ENCODE peak calls at places on chromosome 17, in nine cellular contexts. One of them, this sample, is unnamed.

GRCh38 chr17:19785854-19786253 is 37.8 kb upstream of the ALDH3A1 start:
- DNase-seq in iPS-NIHi11: no peak
- DNase-seq in CD4-positive, CD25-positive, alpha-beta regulatory T cell: no peak
- DNase-seq in PC-9: no peak
- DNase-seq in stimulated activated CD8-positive, alpha-beta memory T cell treated with anti-CD3 and anti-CD28 coated beads, Interleukin-4, amount 100 ng/mL, for 24 hours: no peak
- DNase-seq in WTC11: peak
- DNase-seq in AG04450: no peak
- DNase-seq in mesenteric fat pad: no peak
- DNase-seq in anterior cingulate cortex: no peak
- DNase-seq in this sample: no peak

GRCh38 chr17:59643159-59643857 is 23.6 kb downstream of the CLTC start:
- DNase-seq in CD4-positive, CD25-positive, alpha-beta regulatory T cell: no peak
- DNase-seq in iPS-NIHi11: no peak
- DNase-seq in anterior cingulate cortex: no peak
- DNase-seq in mesenteric fat pad: no peak
- DNase-seq in WTC11: no peak
- DNase-seq in PC-9: peak
- DNase-seq in AG04450: no peak
- DNase-seq in stimulated activated CD8-positive, alpha-beta memory T cell treated with anti-CD3 and anti-CD28 coated beads, Interleukin-4, amount 100 ng/mL, for 24 hours: no peak
- DNase-seq in this sample: no peak

GRCh38 chr17:40530988-40531971 is 29.9 kb upstream of the TNS4 start:
- DNase-seq in PC-9: no peak
- DNase-seq in CD4-positive, CD25-positive, alpha-beta regulatory T cell: peak
- DNase-seq in anterior cingulate cortex: no peak
- DNase-seq in mesenteric fat pad: peak
- DNase-seq in iPS-NIHi11: no peak
- DNase-seq in stimulated activated CD8-positive, alpha-beta memory T cell treated with anti-CD3 and anti-CD28 coated beads, Interleukin-4, amount 100 ng/mL, for 24 hours: peak
- DNase-seq in AG04450: no peak
- DNase-seq in WTC11: peak
- DNase-seq in this sample: no peak

GRCh38 chr17:28159924-28160323 is 117.4 kb downstream of the NLK start:
- DNase-seq in stimulated activated CD8-positive, alpha-beta memory T cell treated with anti-CD3 and anti-CD28 coated beads, Interleukin-4, amount 100 ng/mL, for 24 hours: no peak
- DNase-seq in WTC11: no peak
- DNase-seq in PC-9: no peak
- DNase-seq in AG04450: no peak
- DNase-seq in mesenteric fat pad: no peak
- DNase-seq in anterior cingulate cortex: no peak
- DNase-seq in iPS-NIHi11: no peak
- DNase-seq in CD4-positive, CD25-positive, alpha-beta regulatory T cell: no peak
- DNase-seq in this sample: no peak

GRCh38 chr17:61587807-61588660 is 3.0 kb downstream of the NACA2 start:
- DNase-seq in mesenteric fat pad: no peak
- DNase-seq in PC-9: no peak
- DNase-seq in anterior cingulate cortex: no peak
- DNase-seq in CD4-positive, CD25-positive, alpha-beta regulatory T cell: no peak
- DNase-seq in AG04450: no peak
- DNase-seq in WTC11: no peak
- DNase-seq in stimulated activated CD8-positive, alpha-beta memory T cell treated with anti-CD3 and anti-CD28 coated beads, Interleukin-4, amount 100 ng/mL, for 24 hours: no peak
- DNase-seq in iPS-NIHi11: no peak
- DNase-seq in this sample: no peak

GRCh38 chr17:44599298-44600175 is 42.3 kb downstream of the FZD2 start:
- DNase-seq in CD4-positive, CD25-positive, alpha-beta regulatory T cell: no peak
- DNase-seq in stimulated activated CD8-positive, alpha-beta memory T cell treated with anti-CD3 and anti-CD28 coated beads, Interleukin-4, amount 100 ng/mL, for 24 hours: no peak
- DNase-seq in anterior cingulate cortex: peak
- DNase-seq in PC-9: peak
- DNase-seq in mesenteric fat pad: no peak
- DNase-seq in AG04450: peak
- DNase-seq in WTC11: no peak
- DNase-seq in iPS-NIHi11: peak
- DNase-seq in this sample: peak

GRCh38 chr17:38637951-38638350 is 32.2 kb upstream of the SRCIN1 start:
- DNase-seq in anterior cingulate cortex: no peak
- DNase-seq in iPS-NIHi11: no peak
- DNase-seq in stimulated activated CD8-positive, alpha-beta memory T cell treated with anti-CD3 and anti-CD28 coated beads, Interleukin-4, amount 100 ng/mL, for 24 hours: no peak
- DNase-seq in WTC11: no peak
- DNase-seq in AG04450: no peak
- DNase-seq in mesenteric fat pad: no peak
- DNase-seq in PC-9: no peak
- DNase-seq in CD4-positive, CD25-positive, alpha-beta regulatory T cell: no peak
- DNase-seq in this sample: no peak

GRCh38 chr17:81341347-81342061 is 46.4 kb upstream of the SLC38A10 start:
- DNase-seq in stimulated activated CD8-positive, alpha-beta memory T cell treated with anti-CD3 and anti-CD28 coated beads, Interleukin-4, amount 100 ng/mL, for 24 hours: no peak
- DNase-seq in anterior cingulate cortex: no peak
- DNase-seq in CD4-positive, CD25-positive, alpha-beta regulatory T cell: no peak
- DNase-seq in WTC11: no peak
- DNase-seq in iPS-NIHi11: no peak
- DNase-seq in PC-9: no peak
- DNase-seq in AG04450: no peak
- DNase-seq in mesenteric fat pad: no peak
- DNase-seq in this sample: peak